ENCODE peak calls at places on chromosomes 13 and 19, in seven cellular contexts. One of them, this sample, is unnamed.

GRCh38 chr13:98749501-98749900 is 3.0 kb downstream of the SLC15A1 start:
- DNase-seq in BE2C: no peak
- DNase-seq in fibroblast of villous mesenchyme: peak
- DNase-seq in SK-N-SH: no peak
- DNase-seq in right lobe of liver: no peak
- DNase-seq in GM06990: no peak
- DNase-seq in pancreas: no peak
- DNase-seq in this sample: no peak

GRCh38 chr19:39546599-39546998 is 6.6 kb upstream of the EID2 start:
- DNase-seq in right lobe of liver: no peak
- DNase-seq in pancreas: no peak
- DNase-seq in GM06990: no peak
- DNase-seq in BE2C: no peak
- DNase-seq in fibroblast of villous mesenchyme: no peak
- DNase-seq in SK-N-SH: no peak
- DNase-seq in this sample: no peak

GRCh38 chr13:114149774-114150740 is 17.6 kb upstream of the RASA3 start:
- DNase-seq in right lobe of liver: peak
- DNase-seq in pancreas: no peak
- DNase-seq in fibroblast of villous mesenchyme: no peak
- DNase-seq in GM06990: no peak
- DNase-seq in SK-N-SH: no peak
- DNase-seq in BE2C: no peak
- DNase-seq in this sample: no peak

GRCh38 chr13:45674908-45675307 is 27.2 kb upstream of the CBY2 start:
- DNase-seq in BE2C: no peak
- DNase-seq in pancreas: no peak
- DNase-seq in right lobe of liver: no peak
- DNase-seq in GM06990: no peak
- DNase-seq in fibroblast of villous mesenchyme: peak
- DNase-seq in SK-N-SH: peak
- DNase-seq in this sample: peak

GRCh38 chr13:46582190-46582589 is 29.2 kb downstream of the LRCH1 start:
- DNase-seq in fibroblast of villous mesenchyme: no peak
- DNase-seq in GM06990: no peak
- DNase-seq in SK-N-SH: no peak
- DNase-seq in right lobe of liver: no peak
- DNase-seq in pancreas: no peak
- DNase-seq in BE2C: no peak
- DNase-seq in this sample: no peak

GRCh38 chr19:6516018-6516658 is 14.0 kb upstream of the TUBB4A start:
- DNase-seq in right lobe of liver: peak
- DNase-seq in pancreas: peak
- DNase-seq in fibroblast of villous mesenchyme: peak
- DNase-seq in SK-N-SH: peak
- DNase-seq in GM06990: peak
- DNase-seq in BE2C: peak
- DNase-seq in this sample: peak

GRCh38 chr19:48025480-48025879 is 18.4 kb downstream of the CABP5 start:
- DNase-seq in SK-N-SH: no peak
- DNase-seq in GM06990: no peak
- DNase-seq in pancreas: no peak
- DNase-seq in BE2C: no peak
- DNase-seq in fibroblast of villous mesenchyme: no peak
- DNase-seq in right lobe of liver: no peak
- DNase-seq in this sample: no peak

GRCh38 chr13:21945195-21945594 is 274.3 kb downstream of the FGF9 start:
- DNase-seq in pancreas: no peak
- DNase-seq in right lobe of liver: no peak
- DNase-seq in BE2C: no peak
- DNase-seq in fibroblast of villous mesenchyme: no peak
- DNase-seq in GM06990: no peak
- DNase-seq in SK-N-SH: no peak
- DNase-seq in this sample: no peak

GRCh38 chr19:2215281-2215751 is 20.8 kb downstream of the PLEKHJ1 start:
- DNase-seq in right lobe of liver: no peak
- DNase-seq in BE2C: no peak
- DNase-seq in fibroblast of villous mesenchyme: no peak
- DNase-seq in pancreas: no peak
- DNase-seq in SK-N-SH: no peak
- DNase-seq in GM06990: no peak
- DNase-seq in this sample: no peak

GRCh38 chr19:47756627-47756929 is 11.2 kb downstream of the NOP53 start:
- DNase-seq in BE2C: no peak
- DNase-seq in right lobe of liver: peak
- DNase-seq in SK-N-SH: no peak
- DNase-seq in fibroblast of villous mesenchyme: no peak
- DNase-seq in pancreas: no peak
- DNase-seq in GM06990: no peak
- DNase-seq in this sample: no peak

GRCh38 chr19:31160346-31160926 is 188.8 kb downstream of the TSHZ3 start:
- DNase-seq in right lobe of liver: no peak
- DNase-seq in GM06990: no peak
- DNase-seq in pancreas: no peak
- DNase-seq in BE2C: no peak
- DNase-seq in SK-N-SH: no peak
- DNase-seq in fibroblast of villous mesenchyme: no peak
- DNase-seq in this sample: peak

GRCh38 chr19:49799798-49800376 is 13.2 kb downstream of the FUZ start:
- DNase-seq in GM06990: no peak
- DNase-seq in fibroblast of villous mesenchyme: no peak
- DNase-seq in SK-N-SH: no peak
- DNase-seq in BE2C: no peak
- DNase-seq in right lobe of liver: no peak
- DNase-seq in pancreas: no peak
- DNase-seq in this sample: no peak

GRCh38 chr19:11652056-11652455 is 54.8 kb downstream of the ZNF627 start:
- DNase-seq in BE2C: no peak
- DNase-seq in pancreas: no peak
- DNase-seq in GM06990: no peak
- DNase-seq in right lobe of liver: no peak
- DNase-seq in fibroblast of villous mesenchyme: no peak
- DNase-seq in SK-N-SH: no peak
- DNase-seq in this sample: no peak
- H3K4me3 ChIP-seq in BE2C: no peak
- H3K4me3 ChIP-seq in pancreas: no peak
- H3K4me3 ChIP-seq in GM06990: no peak
- H3K4me3 ChIP-seq in right lobe of liver: no peak
- H3K4me3 ChIP-seq in fibroblast of villous mesenchyme: no peak
- H3K4me3 ChIP-seq in SK-N-SH: no peak
- H3K4me3 ChIP-seq in this sample: no peak

GRCh38 chr19:17404621-17405249 is 695 bp downstream of the BST2 start:
- DNase-seq in fibroblast of villous mesenchyme: no peak
- DNase-seq in GM06990: no peak
- DNase-seq in pancreas: no peak
- DNase-seq in right lobe of liver: no peak
- DNase-seq in BE2C: no peak
- DNase-seq in SK-N-SH: peak
- DNase-seq in this sample: no peak

GRCh38 chr19:17404015-17404414 is 1.4 kb downstream of the BST2 start:
- DNase-seq in SK-N-SH: no peak
- DNase-seq in BE2C: no peak
- DNase-seq in GM06990: no peak
- DNase-seq in fibroblast of villous mesenchyme: no peak
- DNase-seq in pancreas: no peak
- DNase-seq in right lobe of liver: no peak
- DNase-seq in this sample: no peak

GRCh38 chr19:17405250-17406038 is at the start of gene BST2:
- DNase-seq in fibroblast of villous mesenchyme: peak
- DNase-seq in GM06990: peak
- DNase-seq in pancreas: no peak
- DNase-seq in right lobe of liver: peak
- DNase-seq in SK-N-SH: peak
- DNase-seq in BE2C: peak
- DNase-seq in this sample: peak

GRCh38 chr19:17406039-17406886 is 833 bp upstream of the BST2 start:
- DNase-seq in fibroblast of villous mesenchyme: peak
- DNase-seq in right lobe of liver: no peak
- DNase-seq in pancreas: no peak
- DNase-seq in SK-N-SH: peak
- DNase-seq in BE2C: no peak
- DNase-seq in GM06990: no peak
- DNase-seq in this sample: no peak

DNA sequence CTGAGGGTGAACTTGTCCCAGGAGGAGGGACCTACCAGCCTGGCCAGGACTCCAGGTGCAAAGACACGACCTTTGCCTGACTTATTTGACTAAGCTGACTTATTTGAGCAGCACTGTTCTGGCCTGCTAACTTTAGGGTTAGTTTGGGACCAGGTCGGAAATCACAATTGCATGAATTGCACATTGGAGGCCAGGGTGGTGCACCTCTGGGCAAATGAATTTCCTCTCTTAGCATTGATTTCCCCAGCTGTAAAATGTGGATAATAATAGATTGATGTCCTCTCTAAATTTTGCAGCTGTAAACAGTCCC is 1.4 kb upstream of the BST2 start:
- DNase-seq in BE2C: no peak
- DNase-seq in pancreas: no peak
- DNase-seq in SK-N-SH: no peak
- DNase-seq in fibroblast of villous mesenchyme: no peak
- DNase-seq in right lobe of liver: no peak
- DNase-seq in GM06990: no peak
- DNase-seq in this sample: no peak
- H3K4me3 ChIP-seq in BE2C: no peak
- H3K4me3 ChIP-seq in pancreas: peak
- H3K4me3 ChIP-seq in SK-N-SH: no peak
- H3K4me3 ChIP-seq in fibroblast of villous mesenchyme: peak
- H3K4me3 ChIP-seq in right lobe of liver: peak
- H3K4me3 ChIP-seq in GM06990: peak
- H3K4me3 ChIP-seq in this sample: no peak

DNA sequence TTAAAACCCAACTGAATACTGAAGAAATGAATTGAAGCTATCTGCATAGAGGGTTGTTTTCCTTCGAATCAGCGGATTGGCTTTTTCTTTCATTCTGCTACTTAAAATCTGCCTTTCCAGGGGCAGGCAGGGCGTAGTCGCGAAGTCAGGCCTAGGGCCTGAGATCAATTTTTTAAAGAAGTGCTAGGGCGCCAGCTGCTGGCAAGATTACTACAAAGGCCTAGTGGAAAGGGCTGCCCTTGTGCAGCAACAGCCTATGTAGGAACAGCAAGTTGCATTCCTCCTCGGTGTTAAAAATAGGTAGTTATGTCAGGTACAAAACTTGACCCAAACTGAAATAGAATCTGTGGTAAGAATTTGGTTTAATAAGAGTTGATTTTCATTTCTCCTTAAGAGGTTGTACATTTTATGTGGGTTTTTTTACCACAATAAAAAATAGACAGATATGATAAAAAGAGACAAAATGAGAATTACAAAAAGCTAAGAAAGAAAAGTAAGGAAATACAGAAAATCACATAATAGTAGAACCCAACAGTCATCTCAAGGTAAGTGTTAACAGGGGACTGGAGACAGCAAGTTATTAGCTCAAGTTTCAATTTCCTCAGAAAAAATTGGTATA is 9.5 kb upstream of the URAD start:
- DNase-seq in GM06990: no peak
- DNase-seq in SK-N-SH: no peak
- DNase-seq in BE2C: peak
- DNase-seq in pancreas: peak
- DNase-seq in fibroblast of villous mesenchyme: peak
- DNase-seq in right lobe of liver: no peak
- DNase-seq in this sample: peak
- H3K4me3 ChIP-seq in GM06990: no peak
- H3K4me3 ChIP-seq in SK-N-SH: no peak
- H3K4me3 ChIP-seq in BE2C: no peak
- H3K4me3 ChIP-seq in pancreas: no peak
- H3K4me3 ChIP-seq in fibroblast of villous mesenchyme: no peak
- H3K4me3 ChIP-seq in right lobe of liver: no peak
- H3K4me3 ChIP-seq in this sample: no peak

GRCh38 chr19:18417250-18418033 is 1.8 kb upstream of the SSBP4 start:
- DNase-seq in fibroblast of villous mesenchyme: peak
- DNase-seq in GM06990: peak
- DNase-seq in right lobe of liver: peak
- DNase-seq in pancreas: peak
- DNase-seq in SK-N-SH: peak
- DNase-seq in BE2C: peak
- DNase-seq in this sample: peak
- H3K4me3 ChIP-seq in fibroblast of villous mesenchyme: peak
- H3K4me3 ChIP-seq in GM06990: peak
- H3K4me3 ChIP-seq in right lobe of liver: peak
- H3K4me3 ChIP-seq in pancreas: peak
- H3K4me3 ChIP-seq in SK-N-SH: peak
- H3K4me3 ChIP-seq in BE2C: peak
- H3K4me3 ChIP-seq in this sample: peak

This sample was measured in A673.